ENCODE peak calls at places on chromosomes 5 and 9, in ten cellular contexts. L is GM12865, R is AG10803, U is MM.1S, X is suprapubic skin, S is A549, B is cardiac fibroblast, K is H1, Y is left ventricle myocardium inferior, A is neural progenitor cell. D is an unnamed sample.

GRCh38 chr9:137422668-137423000 is 328 bp downstream of the EXD3 start:
- DNase-seq in S (no peak), X (peak; percentile 72), K (peak; percentile 75), A (peak; percentile 69), Y (peak; percentile 31), B (peak; percentile 26), R (peak; percentile 27), U (no peak), L (peak; percentile 46), D (no peak)

GRCh38 chr5:93519737-93520136 is 61.3 kb downstream of the NR2F1-AS1 start:
- DNase-seq in S (no peak), A (no peak), Y (no peak), L (no peak), R (no peak), X (no peak), U (no peak), K (no peak), B (no peak), D (no peak)

GRCh38 chr5:68950111-68950510 is 143.7 kb upstream of the SLC30A5 start:
- DNase-seq in U (no peak), A (peak; percentile 16), R (no peak), S (no peak), X (no peak), Y (no peak), L (no peak), B (no peak), K (no peak), D (no peak)

GRCh38 chr9:135615666-135616620 is 23.4 kb downstream of the GLT6D1 start:
- DNase-seq in B (no peak), S (no peak), A (no peak), R (no peak), X (peak; percentile 49), L (no peak), U (no peak), K (no peak), Y (no peak), D (no peak)

GRCh38 chr5:122415030-122415429 is 103.0 kb downstream of the SNCAIP start:
- DNase-seq in R (no peak), S (no peak), B (no peak), Y (no peak), U (no peak), X (no peak), K (no peak), A (no peak), L (no peak), D (no peak)

GRCh38 chr5:176740702-176741565 is 69.4 kb upstream of the UNC5A start:
- DNase-seq in U (no peak), R (no peak), X (peak; percentile 44), K (peak; percentile 47), A (no peak), B (no peak), S (no peak), L (no peak), Y (no peak), D (no peak)

GRCh38 chr5:169576181-169576598 is 7.4 kb upstream of the SPDL1 start:
- DNase-seq in R (peak; percentile 96), S (no peak), L (no peak), X (peak; percentile 57), U (no peak), K (no peak), A (no peak), B (peak; percentile 96), Y (no peak), D (peak; percentile 68)

GRCh38 chr5:95824747-95825146 is 2.2 kb upstream of the GLRX start:
- DNase-seq in S (no peak), A (no peak), R (no peak), U (no peak), X (no peak), B (no peak), L (no peak), Y (no peak), K (no peak), D (no peak)

GRCh38 chr9:136826703-136827582 is 15.3 kb upstream of the AJM1 start:
- DNase-seq in U (no peak), A (no peak), L (no peak), S (no peak), K (no peak), Y (no peak), B (no peak), R (no peak), X (no peak), D (no peak)

GRCh38 chr5:156479864-156480263 is 152.9 kb downstream of the SGCD start:
- DNase-seq in S (no peak), R (peak; percentile 96), A (no peak), Y (no peak), X (peak; percentile 62), B (peak; percentile 65), K (no peak), L (no peak), U (no peak), D (peak; percentile 90)

GRCh38 chr5:80852331-80853245 is 107.6 kb upstream of the RASGRF2 start:
- DNase-seq in X (no peak), S (no peak), B (no peak), R (peak; percentile 14), Y (no peak), K (no peak), L (no peak), U (no peak), A (no peak), D (no peak)

GRCh38 chr5:96431376-96432244 is 1.4 kb downstream of the PCSK1 start:
- DNase-seq in X (no peak), S (no peak), Y (no peak), A (peak; percentile 57), L (peak; percentile 54), K (peak; percentile 54), U (no peak), B (peak; percentile 30), R (peak; percentile 44), D (no peak)

GRCh38 chr9:133971121-133971951 is 20.8 kb downstream of the VAV2 start:
- DNase-seq in B (no peak), X (no peak), Y (no peak), R (no peak), S (no peak), L (no peak), U (no peak), K (no peak), A (no peak), D (no peak)

GRCh38 chr9:72361227-72361626 is 3.8 kb downstream of the ZFAND5 start:
- DNase-seq in A (no peak), Y (no peak), X (no peak), B (peak; percentile 44), S (no peak), R (no peak), K (no peak), L (no peak), U (no peak), D (no peak)
- H3K4me3 ChIP-seq in A (peak overlapping the region; percentile 93), Y (peak overlapping the region; percentile 86), X (peak overlapping the region; percentile 86), B (peak overlapping the region; percentile 78), S (peak overlapping the region; percentile 91), R (peak overlapping the region; percentile 87), K (peak overlapping the region; percentile 99), L (peak overlapping the region; percentile 97), U (no peak overlapping the region), D (peak overlapping the region; percentile 88)

GRCh38 chr9:125631391-125632085 is 75.5 kb downstream of the MAPKAP1 start:
- DNase-seq in Y (no peak), K (no peak), B (peak; percentile 80), X (no peak), U (peak; percentile 24), L (peak; percentile 77), S (peak; percentile 43), R (peak; percentile 64), A (peak; percentile 59), D (peak; percentile 67)
- TF ChIP-seq CTCF in Y (peak; percentile 68), K (peak; percentile 59), B (peak; percentile 69), X (peak; percentile 33), U (peak; percentile 58), L (peak; percentile 68), S (peak; percentile 60), R (peak; percentile 79), A (peak; percentile 64), D (peak; percentile 79)

GRCh38 chr5:3375586-3376311 is 219.9 kb upstream of the IRX1 start:
- DNase-seq in Y (no peak), K (peak; percentile 2), A (no peak), X (no peak), L (no peak), B (no peak), R (no peak), U (no peak), S (no peak), D (no peak)

GRCh38 chr5:3373391-3373790 is 222.2 kb upstream of the IRX1 start:
- DNase-seq in A (no peak), Y (no peak), S (no peak), L (no peak), R (no peak), U (no peak), X (peak; percentile 35), B (no peak), K (no peak), D (no peak)

GRCh38 chr5:3376611-3377010 is 219.0 kb upstream of the IRX1 start:
- DNase-seq in L (no peak), K (peak; percentile 3), S (no peak), U (no peak), B (no peak), Y (no peak), X (no peak), R (no peak), A (no peak), D (no peak)

GRCh38 chr5:3377176-3377575 is 218.5 kb upstream of the IRX1 start:
- DNase-seq in U (no peak), Y (no peak), X (no peak), K (peak; percentile 16), S (no peak), R (no peak), L (no peak), B (no peak), A (no peak), D (no peak)

GRCh38 chr5:3372289-3372688 is 223.3 kb upstream of the IRX1 start:
- DNase-seq in U (no peak), Y (no peak), A (no peak), X (no peak), L (no peak), B (no peak), R (no peak), K (no peak), S (no peak), D (no peak)
- H3K4me3 ChIP-seq in U (no peak overlapping the region), Y (no peak overlapping the region), A (no peak overlapping the region), X (no peak overlapping the region), L (no peak overlapping the region), B (no peak overlapping the region), R (no peak overlapping the region), K (no peak overlapping the region), S (no peak overlapping the region), D (no peak overlapping the region)

DNA sequence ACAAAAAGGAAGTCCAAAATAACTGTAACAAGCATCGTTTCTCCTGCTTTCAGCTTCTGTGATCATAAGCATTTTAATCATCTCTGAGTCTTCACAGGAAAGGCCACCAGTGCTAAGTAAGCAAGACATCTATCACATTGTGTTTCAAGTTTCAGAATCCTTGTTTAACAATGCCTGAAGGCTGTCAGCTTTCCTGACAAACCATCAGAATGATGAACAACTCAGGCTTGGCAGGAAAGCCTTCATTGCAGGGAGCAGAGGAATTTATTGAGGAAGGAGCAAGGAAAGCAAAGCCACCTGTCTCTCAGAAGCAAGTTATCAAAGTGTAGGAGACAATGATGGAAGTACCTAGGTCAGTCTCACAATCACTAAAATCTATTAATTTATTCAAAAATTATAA is 143.5 kb upstream of the DAPK1 start:
- DNase-seq in A (no peak), B (no peak), X (no peak), R (no peak), S (no peak), U (no peak), L (no peak), K (no peak), Y (no peak), D (no peak)
- TF ChIP-seq CTCF in A (no peak), B (no peak), X (no peak), R (no peak), S (no peak), U (no peak), L (no peak), K (no peak), Y (no peak), D (no peak)

D was measured in fibroblast of villous mesenchyme.